ENCODE peak calls at places on chromosomes 11 and 22, in nine cellular contexts. T, Q, U, I, S, W, N, B and C are unnamed samples.

GRCh38 chr11:60810583-60810982 is 25.4 kb downstream of the MS4A10 start:
- DNase-seq in T (no peak), Q (no peak), U (no peak), I (no peak), S (no peak), W (no peak), N (no peak), B (no peak), C (no peak)

GRCh38 chr22:17098379-17098819 is 13.6 kb downstream of the IL17RA start:
- DNase-seq in T (no peak), Q (no peak), U (no peak), I (no peak), S (no peak), W (no peak), N (no peak), B (no peak), C (no peak)

GRCh38 chr22:44818727-44819126 is 66.4 kb downstream of the ARHGAP8 start:
- DNase-seq in T (no peak), Q (no peak), U (no peak), I (no peak), S (no peak), W (no peak), N (no peak), B (no peak), C (no peak)

GRCh38 chr11:61958590-61958989 is 8.4 kb downstream of the BEST1 start:
- DNase-seq in T (no peak), Q (no peak), U (no peak), I (no peak), S (no peak), W (no peak), N (no peak), B (no peak), C (no peak)

GRCh38 chr11:69240332-69241074 is 53.5 kb upstream of the MYEOV start:
- DNase-seq in T (no peak), Q (no peak), U (peak), I (peak), S (peak), W (peak), N (no peak), B (no peak), C (peak)

GRCh38 chr11:120808616-120809050 is 215.3 kb upstream of the TBCEL start:
- DNase-seq in T (no peak), Q (no peak), U (no peak), I (no peak), S (no peak), W (no peak), N (no peak), B (no peak), C (no peak)

GRCh38 chr11:80841716-80842115 is 1400.9 kb upstream of the TENM4 start:
- DNase-seq in T (no peak), Q (no peak), U (no peak), I (no peak), S (no peak), W (no peak), N (no peak), B (no peak), C (no peak)

GRCh38 chr11:85914425-85914824 is 59.2 kb downstream of the CCDC83 start:
- DNase-seq in T (no peak), Q (no peak), U (no peak), I (no peak), S (no peak), W (no peak), N (no peak), B (no peak), C (no peak)

GRCh38 chr22:44381761-44382454 is 69.2 kb upstream of the SHISAL1 start:
- DNase-seq in T (peak), Q (no peak), U (no peak), I (no peak), S (no peak), W (no peak), N (no peak), B (no peak), C (no peak)

GRCh38 chr11:118226781-118227180 is 2.0 kb upstream of the JAML start:
- DNase-seq in T (no peak), Q (no peak), U (no peak), I (no peak), S (no peak), W (no peak), N (no peak), B (no peak), C (no peak)

GRCh38 chr22:39299829-39300178 is 19.6 kb downstream of the RPL3 start:
- DNase-seq in T (peak), Q (no peak), U (no peak), I (no peak), S (no peak), W (no peak), N (peak), B (no peak), C (no peak)

GRCh38 chr11:129861702-129862107 is 33.7 kb downstream of the NFRKB start:
- DNase-seq in T (peak), Q (peak), U (peak), I (peak), S (peak), W (peak), N (no peak), B (peak), C (peak)

GRCh38 chr11:68004551-68005335 is 846 bp upstream of the UNC93B1 start:
- DNase-seq in T (peak), Q (no peak), U (no peak), I (no peak), S (peak), W (no peak), N (no peak), B (no peak), C (no peak)

GRCh38 chr22:30297276-30298004 is 8.1 kb upstream of the CASTOR1 start:
- DNase-seq in T (no peak), Q (no peak), U (no peak), I (no peak), S (no peak), W (no peak), N (no peak), B (no peak), C (no peak)

GRCh38 chr22:30279389-30279788 is 9.9 kb downstream of the CASTOR1 start:
- DNase-seq in T (peak), Q (no peak), U (no peak), I (no peak), S (no peak), W (no peak), N (no peak), B (no peak), C (no peak)

GRCh38 chr11:11075515-11076171 is 217.8 kb upstream of the ZBED5 start:
- DNase-seq in T (no peak), Q (no peak), U (no peak), I (no peak), S (no peak), W (no peak), N (no peak), B (no peak), C (no peak)

GRCh38 chr11:112631333-112631732 is 329.9 kb upstream of the NCAM1 start:
- DNase-seq in T (no peak), Q (no peak), U (no peak), I (no peak), S (no peak), W (no peak), N (no peak), B (no peak), C (no peak)

GRCh38 chr11:102447193-102447592 is 5.4 kb downstream of the TMEM123 start:
- DNase-seq in T (no peak), Q (no peak), U (no peak), I (no peak), S (no peak), W (no peak), N (no peak), B (no peak), C (no peak)

GRCh38 chr22:39472570-39473556 is 16.1 kb downstream of the MGAT3 start:
- DNase-seq in T (no peak), Q (no peak), U (no peak), I (peak), S (no peak), W (no peak), N (peak), B (no peak), C (peak)

GRCh38 chr11:129705341-129705740 is 110.3 kb upstream of the TMEM45B start:
- DNase-seq in T (no peak), Q (no peak), U (no peak), I (no peak), S (no peak), W (no peak), N (no peak), B (no peak), C (peak)

GRCh38 chr11:69376155-69377028 is 82.4 kb downstream of the MYEOV start:
- DNase-seq in T (peak), Q (no peak), U (no peak), I (no peak), S (no peak), W (no peak), N (no peak), B (peak), C (no peak)

GRCh38 chr11:125410091-125410490 is 86.0 kb downstream of the FEZ1 start:
- DNase-seq in T (no peak), Q (no peak), U (no peak), I (no peak), S (no peak), W (no peak), N (no peak), B (no peak), C (no peak)

GRCh38 chr22:43567691-43568308 is 156.0 kb downstream of the MPPED1 start:
- DNase-seq in T (no peak), Q (no peak), U (no peak), I (no peak), S (no peak), W (no peak), N (no peak), B (no peak), C (no peak)

GRCh38 chr11:45984192-45984591 is 61.7 kb downstream of the LARGE2 start:
- DNase-seq in T (no peak), Q (no peak), U (no peak), I (no peak), S (no peak), W (no peak), N (no peak), B (no peak), C (no peak)

GRCh38 chr11:105524286-105524685 is 85.6 kb upstream of the GRIA4 start:
- DNase-seq in T (no peak), Q (no peak), U (no peak), I (no peak), S (no peak), W (no peak), N (no peak), B (no peak), C (no peak)

GRCh38 chr22:41445171-41446056 is 1.2 kb downstream of the TOB2 start:
- DNase-seq in T (no peak), Q (peak), U (peak), I (peak), S (no peak), W (no peak), N (peak), B (peak), C (peak)

GRCh38 chr11:118536726-118537125 is 5.7 kb downstream of the TMEM25 start:
- DNase-seq in T (no peak), Q (no peak), U (no peak), I (no peak), S (no peak), W (peak), N (no peak), B (no peak), C (no peak)

GRCh38 chr22:47406180-47406723 is 643.8 kb downstream of the TBC1D22A start:
- DNase-seq in T (no peak), Q (no peak), U (no peak), I (no peak), S (no peak), W (no peak), N (no peak), B (no peak), C (no peak)

GRCh38 chr22:30326704-30327362 is at the start of gene TBC1D10A:
- DNase-seq in T (peak), Q (peak), U (peak), I (peak), S (peak), W (peak), N (peak), B (peak), C (peak)

GRCh38 chr11:60265373-60266214 is 14.9 kb upstream of the MS4A4A start:
- DNase-seq in T (no peak), Q (no peak), U (peak), I (no peak), S (peak), W (peak), N (no peak), B (no peak), C (no peak)

GRCh38 chr11:22795914-22796313 is 33.7 kb downstream of the SVIP start:
- DNase-seq in T (no peak), Q (no peak), U (no peak), I (no peak), S (no peak), W (peak), N (no peak), B (no peak), C (no peak)

GRCh38 chr11:7577883-7578242 is 64.1 kb downstream of the PPFIBP2 start:
- DNase-seq in T (no peak), Q (no peak), U (peak), I (no peak), S (no peak), W (peak), N (no peak), B (no peak), C (no peak)

GRCh38 chr11:96486890-96487633 is 97.2 kb downstream of the JRKL start:
- DNase-seq in T (no peak), Q (no peak), U (peak), I (peak), S (no peak), W (peak), N (no peak), B (no peak), C (peak)

GRCh38 chr11:45659031-45659817 is 6.2 kb downstream of the CHST1 start:
- DNase-seq in T (no peak), Q (no peak), U (no peak), I (no peak), S (no peak), W (no peak), N (no peak), B (no peak), C (no peak)

GRCh38 chr11:2530855-2531200 is 86.0 kb downstream of the KCNQ1 start:
- DNase-seq in T (peak), Q (no peak), U (no peak), I (peak), S (no peak), W (no peak), N (no peak), B (no peak), C (no peak)

GRCh38 chr11:87740513-87740912 is 434.7 kb downstream of the RAB38 start:
- DNase-seq in T (no peak), Q (no peak), U (no peak), I (no peak), S (no peak), W (no peak), N (no peak), B (no peak), C (no peak)

GRCh38 chr11:329886-330253 is 9.2 kb upstream of the IFITM3 start:
- DNase-seq in T (no peak), Q (no peak), U (no peak), I (no peak), S (no peak), W (no peak), N (no peak), B (no peak), C (no peak)

GRCh38 chr11:75499423-75500305 is 26.1 kb downstream of the GDPD5 start:
- DNase-seq in T (peak), Q (peak), U (no peak), I (no peak), S (no peak), W (peak), N (no peak), B (peak), C (no peak)

GRCh38 chr11:57405271-57405890 is 14.9 kb upstream of the PRG2 start:
- DNase-seq in T (no peak), Q (no peak), U (no peak), I (no peak), S (no peak), W (no peak), N (no peak), B (no peak), C (no peak)

GRCh38 chr11:114219559-114220349 is 76.4 kb upstream of the NNMT start:
- DNase-seq in T (peak), Q (no peak), U (no peak), I (no peak), S (no peak), W (peak), N (no peak), B (no peak), C (no peak)
- TF ChIP-seq POLR2A in T (peak), Q (no peak), U (no peak), I (no peak), S (no peak), W (no peak), N (no peak), B (no peak), C (no peak)

DNA sequence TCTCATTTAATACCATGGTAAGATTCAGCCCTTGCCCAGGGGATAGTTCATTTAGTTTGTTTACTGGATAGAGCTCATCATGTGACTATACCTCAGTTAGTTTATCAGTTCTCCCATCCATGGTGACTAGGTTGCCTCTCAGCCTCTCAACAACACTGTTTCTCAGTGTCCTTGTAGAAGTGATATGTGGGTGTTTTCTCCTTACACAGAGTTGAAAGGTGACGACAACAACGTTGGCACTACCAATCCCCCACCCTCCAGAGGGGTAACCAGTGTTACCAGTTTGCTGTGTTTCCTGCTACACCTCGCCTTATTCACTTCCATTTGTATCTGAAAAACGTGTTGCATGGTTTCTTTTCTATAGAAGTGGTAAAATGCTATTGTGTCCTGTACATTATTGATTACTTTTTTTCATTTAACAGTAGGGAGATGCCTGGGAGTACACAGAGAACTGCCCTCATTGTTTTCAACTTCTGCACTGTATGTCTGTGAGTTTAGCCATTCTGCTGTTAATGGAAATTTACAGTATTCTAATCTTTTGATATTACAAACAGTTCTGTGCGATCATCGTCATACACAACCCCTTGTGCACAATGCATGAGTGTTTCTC is 11.6 kb downstream of the NEAT1 start:
- DNase-seq in T (no peak), Q (no peak), U (peak), I (no peak), S (no peak), W (peak), N (peak), B (no peak), C (no peak)
- TF ChIP-seq POLR2A in T (no peak), Q (no peak), U (peak), I (no peak), S (no peak), W (peak), N (peak), B (no peak), C (no peak)

GRCh38 chr22:46069518-46070214 is 80.7 kb upstream of the PPARA start:
- DNase-seq in T (peak), Q (peak), U (peak), I (peak), S (peak), W (peak), N (peak), B (no peak), C (peak)
- TF ChIP-seq POLR2A in T (peak), Q (peak), U (peak), I (peak), S (peak), W (peak), N (peak), B (peak), C (no peak)

DNA sequence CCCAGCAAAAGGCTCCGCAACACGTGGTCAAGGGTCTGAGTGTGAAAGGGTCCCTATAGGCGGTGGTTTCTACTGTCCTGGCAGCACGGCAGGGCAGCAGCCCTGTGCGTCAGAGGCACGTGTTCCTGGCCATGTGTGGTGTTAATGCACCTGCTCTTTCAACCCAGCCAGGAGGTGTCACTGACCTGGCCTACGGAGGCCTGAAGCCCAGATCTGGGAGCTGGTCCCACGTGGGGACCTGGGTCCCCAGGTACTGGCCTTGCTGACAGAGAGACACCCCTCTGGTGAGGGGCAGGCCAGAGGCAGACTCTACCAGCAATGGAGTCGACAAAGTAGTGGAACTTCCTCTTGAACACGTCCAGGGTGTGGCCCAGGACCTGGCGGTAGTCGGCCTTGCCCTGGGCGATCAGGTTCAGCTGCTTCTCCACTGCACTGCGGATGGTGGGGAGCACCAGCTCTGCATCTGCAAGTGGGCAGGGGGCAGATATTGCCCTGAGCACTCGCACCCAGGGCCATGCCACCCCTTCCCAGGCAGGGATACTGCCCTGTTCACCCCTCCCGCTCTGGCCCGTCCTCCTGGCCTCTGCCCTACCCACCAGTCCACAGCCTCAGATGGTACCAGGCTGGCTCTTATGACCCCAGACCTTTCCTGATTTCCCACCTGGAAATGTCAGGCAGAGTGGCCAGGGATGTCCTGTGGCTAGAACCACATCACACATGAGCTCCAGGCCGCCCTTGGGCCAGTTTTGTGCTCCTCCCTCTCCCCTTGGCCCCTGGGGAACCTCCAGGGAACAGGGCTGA is 6.8 kb upstream of the PPM1F start:
- DNase-seq in T (no peak), Q (no peak), U (no peak), I (no peak), S (no peak), W (no peak), N (no peak), B (no peak), C (no peak)
- TF ChIP-seq POLR2A in T (no peak), Q (no peak), U (no peak), I (no peak), S (no peak), W (no peak), N (no peak), B (no peak), C (no peak)

GRCh38 chr11:47539681-47540039 is 13.3 kb downstream of the CELF1 start:
- DNase-seq in T (no peak), Q (no peak), U (no peak), I (peak), S (no peak), W (no peak), N (no peak), B (no peak), C (peak)
- TF ChIP-seq POLR2A in T (no peak), Q (no peak), U (no peak), I (no peak), S (no peak), W (no peak), N (no peak), B (no peak), C (no peak)

GRCh38 chr11:73876424-73877300 is at the start of the genes COA4 and PAAF1:
- DNase-seq in T (peak), Q (peak), U (peak), I (peak), S (peak), W (peak), N (peak), B (peak), C (peak)
- TF ChIP-seq POLR2A in T (peak), Q (peak), U (peak), I (peak), S (peak), W (peak), N (peak), B (peak), C (no peak)